ENCODE peak calls at places on chromosomes 5 and 9, in four cellular contexts. T, D, S and B are unnamed samples.
A peak's percentile ranks its signal among the peaks of the same experiment; 100 is the strongest.

GRCh38 chr5:74810915-74811314 is 43.9 kb downstream of the NSA2 start:
- DNase-seq in D (no peak), T (peak; percentile 21), S (no peak), B (no peak)

GRCh38 chr5:75640395-75640794 is 29.1 kb downstream of the ANKDD1B start:
- DNase-seq in D (no peak), S (no peak), T (peak; percentile 71), B (no peak)

GRCh38 chr5:1760656-1761452 is 38.8 kb downstream of the MRPL36 start:
- DNase-seq in S (no peak), T (no peak), D (no peak), B (no peak)

GRCh38 chr9:95810814-95811213 is 64.7 kb upstream of the ERCC6L2 start:
- DNase-seq in T (no peak), D (no peak), S (no peak), B (no peak)

GRCh38 chr9:131809941-131810344 is 70.1 kb upstream of the RAPGEF1 start:
- DNase-seq in S (no peak), T (peak; percentile 80), D (no peak), B (no peak)

GRCh38 chr5:142235050-142235797 is 89.6 kb downstream of the SPRY4 start:
- DNase-seq in D (no peak), S (no peak), T (peak; percentile 12), B (no peak)

GRCh38 chr5:15260347-15261278 is 239.4 kb upstream of the FBXL7 start:
- DNase-seq in S (no peak), T (no peak), D (no peak), B (no peak)

GRCh38 chr9:127664678-127665507 is 41.9 kb upstream of the CFAP157 start:
- DNase-seq in T (no peak), D (no peak), S (peak; percentile 76), B (no peak)

GRCh38 chr9:125126019-125126746 is 17.1 kb downstream of the SCAI start:
- DNase-seq in S (peak; percentile 56), T (peak; percentile 69), D (peak; percentile 82), B (peak; percentile 85)

GRCh38 chr9:123401879-123402513 is 46.0 kb downstream of the CRB2 start:
- DNase-seq in T (peak; percentile 49), D (no peak), S (peak; percentile 81), B (peak; percentile 55)

GRCh38 chr9:106613250-106613737 is 249.7 kb upstream of the ZNF462 start:
- DNase-seq in S (no peak), T (no peak), D (no peak), B (no peak)

GRCh38 chr9:127682351-127683136 is 24.2 kb upstream of the CFAP157 start:
- DNase-seq in S (no peak), T (peak; percentile 24), D (no peak), B (no peak)

GRCh38 chr5:81207009-81207408 is 26.1 kb upstream of the CKMT2 start:
- DNase-seq in T (no peak), S (no peak), D (no peak), B (peak; percentile 13)

GRCh38 chr9:4741365-4742031 is 496 bp upstream of the AK3 start:
- DNase-seq in T (peak; percentile 18), S (no peak), D (no peak), B (peak; percentile 28)

GRCh38 chr9:89593776-89594427 is 10.9 kb upstream of the GADD45G start:
- DNase-seq in S (no peak), T (peak; percentile 58), D (peak; percentile 62), B (peak; percentile 67)

GRCh38 chr9:134438204-134438788 is 112.0 kb downstream of the RXRA start:
- DNase-seq in S (no peak), T (no peak), D (no peak), B (peak; percentile 13)
- TF ChIP-seq CTCF in S (no peak), T (no peak), D (no peak), B (peak; percentile 14)

GRCh38 chr5:158223054-158223453 is 364.1 kb upstream of the CLINT1 start:
- DNase-seq in D (no peak), T (no peak), S (no peak), B (no peak)

GRCh38 chr5:158224200-158224599 is 365.3 kb upstream of the CLINT1 start:
- DNase-seq in D (no peak), S (no peak), T (no peak), B (no peak)
- H3K9me3 ChIP-seq in D (no peaks in the 10 kb centered on the region), S (no peaks in the 10 kb centered on the region), T (no peaks in the 10 kb centered on the region), B (no peaks in the 10 kb centered on the region)

DNA sequence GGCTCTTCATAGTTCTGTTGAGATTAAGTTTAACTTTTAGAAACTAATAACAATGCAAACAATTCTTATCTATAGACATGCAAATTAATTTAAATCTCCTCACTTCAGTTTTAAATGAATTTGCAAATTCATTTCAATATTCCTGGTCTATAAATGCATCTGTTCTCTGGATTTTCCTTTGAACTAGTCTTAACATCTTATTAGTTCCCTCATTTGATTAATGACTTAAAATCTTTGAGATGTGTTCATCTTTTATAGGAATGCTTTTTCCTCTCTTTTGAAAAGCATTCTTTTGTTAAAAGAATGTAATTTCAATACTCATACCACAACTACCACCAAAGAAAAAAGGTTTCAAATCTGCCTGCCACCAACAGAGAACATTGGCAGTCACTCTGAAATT is 169.4 kb downstream of the RASEF start:
- DNase-seq in T (no peak), D (no peak), S (no peak), B (no peak)
- H3K9me2 ChIP-seq in T (no peaks in the 10 kb centered on the region), D (no peaks in the 10 kb centered on the region), S (no peaks in the 10 kb centered on the region), B (no peaks in the 10 kb centered on the region)

GRCh38 chr5:174837919-174838902 is 113.8 kb downstream of the MSX2 start:
- DNase-seq in D (no peak), T (peak; percentile 47), S (peak; percentile 17), B (no peak)
- TF ChIP-seq CTCF in D (no peak), T (peak; percentile 42), S (no peak), B (peak; percentile 44)

DNA sequence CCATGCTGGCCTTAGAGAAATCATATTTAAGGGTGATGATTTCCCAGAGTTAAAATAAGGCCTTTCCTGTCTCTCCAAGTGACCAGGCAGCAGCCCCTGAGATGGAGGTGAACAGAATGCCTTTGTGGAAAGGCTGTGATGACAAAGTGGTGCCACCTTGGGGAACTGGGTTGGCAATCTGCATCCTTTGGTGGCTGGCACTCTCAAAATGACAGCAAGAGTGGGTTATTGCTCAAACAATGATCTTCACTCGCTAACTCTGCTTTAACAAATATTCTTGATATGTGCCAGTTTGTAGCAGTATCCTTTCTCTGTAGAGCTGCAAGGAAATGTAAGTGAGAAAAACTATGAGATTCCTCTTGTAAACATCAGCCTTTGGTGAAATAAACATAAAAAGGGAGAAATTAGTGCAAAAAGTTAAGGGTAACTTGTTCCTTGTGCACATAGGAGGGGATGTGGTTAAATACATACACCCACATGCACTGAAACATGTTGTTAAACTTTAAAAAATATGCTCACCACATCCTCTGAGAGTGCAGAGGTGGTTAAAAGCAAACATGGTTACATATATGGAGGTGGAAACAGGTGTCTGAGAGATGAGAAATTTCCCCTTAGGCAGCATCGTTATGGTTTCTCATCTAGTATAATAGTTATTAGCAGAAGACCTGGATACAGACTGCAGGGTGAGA is 373.4 kb upstream of the CTNND2 start:
- DNase-seq in D (peak; percentile 78), T (peak; percentile 29), S (no peak), B (no peak)
- H3K9me3 ChIP-seq in D (no peaks in the 10 kb centered on the region), T (no peaks in the 10 kb centered on the region), S (no peaks in the 10 kb centered on the region), B (no peaks in the 10 kb centered on the region)